ENCODE peak calls at places on chromosomes 13 and 19, in seven cellular contexts. Q is activated T-cell treated with anti-CD3 and anti-CD28 coated beads for 1 hour; G is activated naive CD4-positive, alpha-beta T cell treated with Interleukin-2 at 50 U/mL for 16 hours; H is NCI-H2029; W is amygdala; M is GM23338; O is naive thymus-derived CD4-positive, alpha-beta T cell. B is an unnamed sample.

GRCh38 chr19:29539668-29540067 is 13.9 kb downstream of the VSTM2B start:
- DNase-seq in Q (no peak), G (no peak), H (no peak), W (no peak), M (no peak), O (no peak), B (no peak)

GRCh38 chr19:14562660-14563589 is 8.9 kb downstream of the NDUFB7 start:
- DNase-seq in Q (no peak), G (no peak), H (no peak), W (no peak), M (peak; percentile 70), O (no peak), B (peak; percentile 13)

GRCh38 chr13:27641711-27642502 is 20.2 kb downstream of the POLR1D start:
- DNase-seq in Q (no peak), G (no peak), H (no peak), W (no peak), M (no peak), O (no peak), B (no peak)

GRCh38 chr13:45219938-45220375 is 19.1 kb upstream of the KCTD4 start:
- DNase-seq in Q (no peak), G (no peak), H (no peak), W (no peak), M (peak; percentile 33), O (no peak), B (no peak)

GRCh38 chr13:47798906-47799305 is 202.2 kb downstream of the SUCLA2 start:
- DNase-seq in Q (no peak), G (no peak), H (no peak), W (no peak), M (peak; percentile 53), O (no peak), B (no peak)

GRCh38 chr13:20332361-20333096 is 100.4 kb upstream of the GJB6 start:
- DNase-seq in Q (no peak), G (no peak), H (no peak), W (no peak), M (no peak), O (no peak), B (no peak)

GRCh38 chr19:2032296-2032941 is 16.9 kb upstream of the BTBD2 start:
- DNase-seq in Q (no peak), G (peak; percentile 51), H (peak; percentile 96), W (peak; percentile 91), M (no peak), O (no peak), B (no peak)

GRCh38 chr13:76271728-76272232 is 614.4 kb downstream of the KCTD12 start:
- DNase-seq in Q (no peak), G (no peak), H (no peak), W (no peak), M (no peak), O (no peak), B (no peak)

GRCh38 chr19:1469936-1470863 is 8.8 kb downstream of the C19orf25 start:
- DNase-seq in Q (peak; percentile 63), G (peak; percentile 81), H (no peak), W (no peak), M (peak; percentile 84), O (peak; percentile 61), B (peak; percentile 83)

B was measured in GM13976.